ENCODE peak calls at places on chromosomes 12 and 14, in six cellular contexts. L, W, X, T, S and V are unnamed samples.

GRCh38 chr14:87489196-87489819 is 503.7 kb downstream of the GALC start:
- DNase-seq in W (no peak), L (no peak), S (no peak), T (no peak), X (no peak), V (no peak)

GRCh38 chr12:48128800-48129199 is 9.6 kb downstream of the PFKM start:
- DNase-seq in T (no peak), W (no peak), S (no peak), X (no peak), L (no peak), V (no peak)

GRCh38 chr14:39265032-39265431 is 31.3 kb downstream of the MIA2 start:
- DNase-seq in W (peak), X (no peak), T (peak), L (peak), S (peak), V (peak)

GRCh38 chr14:70052990-70053389 is 135.8 kb downstream of the SLC8A3 start:
- DNase-seq in S (peak), X (no peak), W (peak), T (no peak), L (peak), V (no peak)

GRCh38 chr14:92976268-92976667 is 53.3 kb downstream of the CHGA start:
- DNase-seq in S (no peak), W (no peak), T (no peak), L (no peak), X (no peak), V (no peak)

GRCh38 chr14:105171004-105171673 is 2.6 kb upstream of the JAG2 start:
- DNase-seq in X (no peak), T (peak), W (no peak), L (no peak), S (no peak), V (no peak)

GRCh38 chr12:5524116-5524768 is 92.3 kb downstream of the NTF3 start:
- DNase-seq in S (no peak), T (no peak), L (no peak), X (no peak), W (no peak), V (no peak)

GRCh38 chr12:29782285-29782820 is 1.4 kb downstream of the TMTC1 start:
- DNase-seq in X (peak), L (peak), W (peak), T (no peak), S (peak), V (no peak)

GRCh38 chr12:32377344-32378000 is 21.9 kb upstream of the FGD4 start:
- DNase-seq in T (no peak), X (no peak), S (no peak), W (no peak), L (no peak), V (no peak)

GRCh38 chr12:51600721-51601120 is 9.7 kb downstream of the SCN8A start:
- DNase-seq in W (no peak), X (no peak), S (no peak), T (no peak), L (no peak), V (no peak)

GRCh38 chr14:80271389-80271788 is 60.1 kb upstream of the DIO2 start:
- DNase-seq in L (no peak), T (no peak), W (no peak), S (no peak), X (no peak), V (no peak)

GRCh38 chr12:30796508-30796780 is 41.7 kb upstream of the CAPRIN2 start:
- DNase-seq in W (no peak), L (peak), X (no peak), T (peak), S (peak), V (no peak)

GRCh38 chr12:12331244-12331771 is 18.7 kb downstream of the MANSC1 start:
- DNase-seq in S (peak), X (no peak), T (no peak), W (no peak), L (no peak), V (no peak)

GRCh38 chr12:96308881-96309280 is 91.4 kb downstream of the CDK17 start:
- DNase-seq in T (no peak), L (no peak), S (no peak), W (no peak), X (peak), V (no peak)

GRCh38 chr14:81432171-81432570 is 32.0 kb upstream of the STON2 start:
- DNase-seq in T (no peak), X (no peak), L (peak), W (no peak), S (no peak), V (no peak)

GRCh38 chr14:90572461-90573150 is 175.8 kb downstream of the CALM1 start:
- DNase-seq in T (no peak), S (no peak), W (no peak), X (no peak), L (no peak), V (no peak)